ENCODE peak calls at places on chromosomes 11 and 22, in seven cellular contexts. D, Z, P, V, I, Y and O are unnamed samples. For H3K4me1 and H3K79me1, the result is how much of the 10 kb centered on the place peaks cover.

GRCh38 chr22:45311033-45311531 is 1.3 kb downstream of the FAM118A start:
- DNase-seq in D (no peak), Z (no peak), P (no peak), V (no peak), I (no peak), Y (no peak), O (no peak)

GRCh38 chr11:27701262-27702105 is 1.2 kb upstream of the BDNF start:
- DNase-seq in D (no peak), Z (peak), P (peak), V (peak), I (no peak), Y (no peak), O (no peak)

GRCh38 chr22:24060375-24060788 is 49.3 kb downstream of the CABIN1 start:
- DNase-seq in D (no peak), Z (no peak), P (peak), V (peak), I (no peak), Y (no peak), O (no peak)

GRCh38 chr11:67420646-67421420 is 5.4 kb downstream of the CARNS1 start:
- DNase-seq in D (peak), Z (peak), P (peak), V (peak), I (peak), Y (peak), O (peak)

GRCh38 chr11:42319926-42320325 is 860.5 kb upstream of the LRRC4C start:
- DNase-seq in D (no peak), Z (no peak), P (no peak), V (no peak), I (no peak), Y (no peak), O (no peak)

GRCh38 chr11:73577496-73577917 is 20.4 kb downstream of the FAM168A start:
- DNase-seq in D (no peak), Z (no peak), P (peak), V (no peak), I (no peak), Y (no peak), O (no peak)

GRCh38 chr11:128734439-128735224 is 40.8 kb downstream of the FLI1 start:
- DNase-seq in D (no peak), Z (peak), P (no peak), V (no peak), I (no peak), Y (no peak), O (no peak)

GRCh38 chr11:131165036-131165435 is 205.4 kb upstream of the NTM start:
- DNase-seq in D (no peak), Z (no peak), P (no peak), V (no peak), I (no peak), Y (no peak), O (no peak)

GRCh38 chr22:37509026-37509886 is 10.0 kb downstream of the CARD10 start:
- DNase-seq in D (no peak), Z (no peak), P (no peak), V (no peak), I (no peak), Y (no peak), O (no peak)

GRCh38 chr11:70494559-70495350 is 96.4 kb downstream of the CTTN start:
- DNase-seq in D (no peak), Z (no peak), P (no peak), V (no peak), I (no peak), Y (no peak), O (no peak)

GRCh38 chr22:43014062-43014875 is 680 bp downstream of the PACSIN2 start:
- DNase-seq in D (peak), Z (peak), P (no peak), V (peak), I (peak), Y (no peak), O (peak)

GRCh38 chr11:60772666-60773065 is 12.5 kb upstream of the MS4A10 start:
- DNase-seq in D (no peak), Z (no peak), P (no peak), V (no peak), I (no peak), Y (no peak), O (no peak)

GRCh38 chr11:65899356-65900124 is 648 bp downstream of the FOSL1 start:
- DNase-seq in D (no peak), Z (peak), P (peak), V (peak), I (peak), Y (no peak), O (peak)

GRCh38 chr11:57490456-57491248 is 24.9 kb downstream of the SLC43A1 start:
- DNase-seq in D (no peak), Z (no peak), P (peak), V (no peak), I (no peak), Y (no peak), O (no peak)

GRCh38 chr22:37234736-37235711 is 9.0 kb downstream of the RAC2 start:
- DNase-seq in D (no peak), Z (no peak), P (no peak), V (no peak), I (no peak), Y (no peak), O (no peak)

GRCh38 chr11:83574516-83574915 is 288.3 kb upstream of the CCDC90B start:
- DNase-seq in D (no peak), Z (peak), P (peak), V (peak), I (peak), Y (no peak), O (no peak)

GRCh38 chr11:4479676-4480075 is 2.8 kb upstream of the OR52K1 start:
- DNase-seq in D (no peak), Z (peak), P (no peak), V (no peak), I (no peak), Y (no peak), O (no peak)

GRCh38 chr11:73233704-73234402 is 15.8 kb downstream of the P2RY2 start:
- DNase-seq in D (no peak), Z (no peak), P (no peak), V (no peak), I (no peak), Y (no peak), O (peak)

GRCh38 chr22:39520874-39521857 is 804 bp downstream of the ATF4 start:
- DNase-seq in D (no peak), Z (peak), P (peak), V (peak), I (peak), Y (no peak), O (no peak)
- H3K4me1 ChIP-seq in D (under half), Z (under half), P (under half), V (under half), I (under half), Y (under half), O (under half)

GRCh38 chr11:109986488-109986887 is 106.7 kb upstream of the ZC3H12C start:
- DNase-seq in D (no peak), Z (no peak), P (no peak), V (no peak), I (no peak), Y (no peak), O (no peak)

GRCh38 chr11:109981028-109981636 is 112.1 kb upstream of the ZC3H12C start:
- DNase-seq in D (no peak), Z (peak), P (no peak), V (no peak), I (no peak), Y (no peak), O (no peak)

GRCh38 chr11:109978895-109979294 is 114.3 kb upstream of the ZC3H12C start:
- DNase-seq in D (no peak), Z (peak), P (peak), V (no peak), I (no peak), Y (no peak), O (no peak)

GRCh38 chr11:109984634-109985289 is 108.4 kb upstream of the ZC3H12C start:
- DNase-seq in D (no peak), Z (peak), P (no peak), V (no peak), I (no peak), Y (no peak), O (no peak)

DNA sequence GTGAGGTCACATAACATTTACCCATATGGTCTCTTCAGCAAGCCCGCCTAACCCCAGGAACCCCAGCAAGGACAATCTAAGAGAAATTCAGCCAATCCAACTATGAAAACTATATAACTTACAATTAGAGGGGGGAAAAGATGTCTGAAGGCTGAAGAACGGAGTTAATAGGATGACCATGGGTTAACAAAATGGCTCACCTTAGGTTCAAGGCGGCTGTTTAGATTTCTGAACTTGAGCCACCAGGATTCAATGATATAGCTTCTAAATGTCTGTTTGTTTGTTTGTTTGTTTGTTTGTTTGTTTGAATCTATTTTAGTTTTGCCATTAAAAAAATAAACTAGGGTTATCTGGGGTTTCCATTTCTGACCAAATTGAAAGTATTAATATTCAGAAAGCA is 109.8 kb upstream of the ZC3H12C start:
- DNase-seq in D (no peak), Z (no peak), P (no peak), V (no peak), I (no peak), Y (no peak), O (no peak)
- H3K79me1 ChIP-seq in D (under half), Z (under half), P (under half), V (under half), I (under half), Y (under half), O (under half)

DNA sequence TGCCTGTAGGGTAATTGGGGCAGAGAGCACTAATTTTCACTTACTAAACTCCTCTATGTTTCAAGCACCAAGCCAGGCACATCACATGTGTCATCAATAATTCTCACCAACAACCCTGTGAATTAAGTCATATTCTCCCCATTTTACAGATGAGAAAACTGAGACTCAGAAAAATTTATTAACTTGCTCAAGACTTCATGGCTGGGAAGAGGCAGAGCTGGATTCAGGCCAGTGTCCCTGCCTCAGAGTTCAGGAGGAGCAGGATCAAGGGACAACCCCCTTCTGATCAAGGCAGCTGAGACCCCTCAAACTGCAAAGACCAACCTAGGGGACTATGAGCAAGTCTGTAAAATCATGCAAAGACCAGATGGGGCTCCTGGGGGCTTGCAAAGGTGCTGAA is 2.1 kb downstream of the SMIM35 start:
- DNase-seq in D (no peak), Z (no peak), P (no peak), V (no peak), I (no peak), Y (no peak), O (no peak)
- H3K4me1 ChIP-seq in D (under half), Z (under half), P (under half), V (under half), I (under half), Y (under half), O (under half)

GRCh38 chr22:27380826-27381225 is 420.7 kb downstream of the MN1 start:
- DNase-seq in D (no peak), Z (no peak), P (no peak), V (no peak), I (no peak), Y (no peak), O (peak)

GRCh38 chr22:27377901-27378300 is 423.7 kb downstream of the MN1 start:
- DNase-seq in D (no peak), Z (no peak), P (no peak), V (peak), I (no peak), Y (no peak), O (no peak)

GRCh38 chr22:27378994-27379393 is 422.6 kb downstream of the MN1 start:
- DNase-seq in D (no peak), Z (no peak), P (no peak), V (no peak), I (no peak), Y (no peak), O (no peak)

GRCh38 chr22:27377501-27377900 is 424.1 kb downstream of the MN1 start:
- DNase-seq in D (no peak), Z (no peak), P (no peak), V (no peak), I (no peak), Y (no peak), O (no peak)

GRCh38 chr22:27378343-27378800 is 423.2 kb downstream of the MN1 start:
- DNase-seq in D (no peak), Z (no peak), P (no peak), V (no peak), I (no peak), Y (no peak), O (no peak)
- H3K79me1 ChIP-seq in D (under half), Z (under half), P (under half), V (under half), I (under half), Y (under half), O (under half)

GRCh38 chr22:28937206-28938025 is 54.0 kb downstream of the ZNRF3 start:
- DNase-seq in D (no peak), Z (no peak), P (no peak), V (no peak), I (no peak), Y (no peak), O (no peak)
- H3K4me1 ChIP-seq in D (under half), Z (under half), P (under half), V (under half), I (under half), Y (under half), O (under half)

DNA sequence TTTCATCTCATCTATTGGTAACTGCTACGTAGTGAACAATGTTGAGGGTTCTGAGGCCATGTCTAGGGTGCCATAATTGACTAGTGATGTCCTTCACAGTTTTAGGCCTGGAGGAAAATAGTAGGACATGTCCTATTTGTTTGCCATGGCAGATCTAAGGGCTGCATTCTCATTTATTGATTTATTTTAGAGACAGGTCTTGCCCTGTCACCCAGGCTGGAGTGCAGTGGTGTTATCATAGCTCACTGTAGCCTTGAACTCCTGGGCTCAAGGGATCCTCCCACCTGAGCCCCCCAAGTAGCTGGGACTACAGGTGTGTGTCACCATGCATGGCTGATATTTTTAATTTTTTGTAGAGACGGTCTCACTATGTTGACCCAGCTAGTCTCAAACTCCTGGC is 5.2 kb downstream of the CEP164 start:
- DNase-seq in D (no peak), Z (no peak), P (no peak), V (no peak), I (no peak), Y (no peak), O (no peak)
- H3K79me1 ChIP-seq in D (under half), Z (under half), P (half or more), V (under half), I (under half), Y (under half), O (under half)